ENCODE peak calls at places on chromosomes 5 and 9, in four cellular contexts. R, A, B and J are unnamed samples. For H3K36me3, the result is how much of the 10 kb centered on the place peaks cover.

GRCh38 chr9:14278291-14278721 is 35.6 kb downstream of the NFIB start:
- DNase-seq in R (no peak), A (no peak), B (no peak), J (no peak)

GRCh38 chr9:14179449-14179848 is 134.5 kb downstream of the NFIB start:
- DNase-seq in R (no peak), A (no peak), B (no peak), J (no peak)

GRCh38 chr9:124010665-124011321 is 775 bp upstream of the LHX2 start:
- DNase-seq in R (peak), A (no peak), B (no peak), J (no peak)

GRCh38 chr9:87812375-87813118 is 70.1 kb upstream of the SPATA31E1 start:
- DNase-seq in R (no peak), A (no peak), B (no peak), J (no peak)

GRCh38 chr5:154015071-154015693 is 23.5 kb downstream of the FAM114A2 start:
- DNase-seq in R (no peak), A (no peak), B (peak), J (no peak)

GRCh38 chr9:117523531-117524153 is 108.8 kb upstream of the ASTN2 start:
- DNase-seq in R (no peak), A (no peak), B (no peak), J (no peak)

GRCh38 chr5:110354341-110354740 is 372.1 kb downstream of the TMEM232 start:
- DNase-seq in R (no peak), A (no peak), B (no peak), J (no peak)

GRCh38 chr5:36478646-36479307 is 127.6 kb upstream of the SLC1A3 start:
- DNase-seq in R (no peak), A (no peak), B (no peak), J (no peak)

GRCh38 chr9:36818965-36819870 is 214.8 kb downstream of the PAX5 start:
- DNase-seq in R (peak), A (no peak), B (no peak), J (no peak)

GRCh38 chr5:177133119-177133844 is at the start of gene NSD1:
- DNase-seq in R (peak), A (peak), B (peak), J (peak)

GRCh38 chr9:104748359-104749031 is 1.0 kb downstream of the NIPSNAP3A start:
- DNase-seq in R (no peak), A (no peak), B (no peak), J (no peak)

GRCh38 chr9:37899041-37899440 is 4.9 kb downstream of the SLC25A51 start:
- DNase-seq in R (no peak), A (no peak), B (no peak), J (no peak)

GRCh38 chr5:127011151-127011550 is 19.2 kb downstream of the MARCHF3 start:
- DNase-seq in R (no peak), A (no peak), B (no peak), J (no peak)

GRCh38 chr5:143922718-143923117 is 110.8 kb downstream of the HMHB1 start:
- DNase-seq in R (no peak), A (no peak), B (no peak), J (no peak)

GRCh38 chr5:154541553-154541952 is 63.5 kb upstream of the HAND1 start:
- DNase-seq in R (no peak), A (peak), B (no peak), J (no peak)

GRCh38 chr5:53027913-53028312 is 38.8 kb downstream of the ITGA2 start:
- DNase-seq in R (no peak), A (no peak), B (no peak), J (no peak)

GRCh38 chr5:77841616-77842015 is 65.5 kb upstream of the TBCA start:
- DNase-seq in R (no peak), A (no peak), B (no peak), J (no peak)

GRCh38 chr5:179906795-179907569 is 715 bp downstream of the TBC1D9B start:
- DNase-seq in R (no peak), A (no peak), B (no peak), J (peak)

GRCh38 chr5:133327946-133328401 is 276.2 kb downstream of the HSPA4 start:
- DNase-seq in R (no peak), A (no peak), B (no peak), J (no peak)

GRCh38 chr9:123984802-123985201 is 26.8 kb upstream of the LHX2 start:
- DNase-seq in R (no peak), A (no peak), B (no peak), J (no peak)

GRCh38 chr9:12689233-12689632 is 4.0 kb upstream of the TYRP1 start:
- DNase-seq in R (no peak), A (no peak), B (no peak), J (no peak)
- TF ChIP-seq CTCF in R (no peak), A (no peak), B (no peak), J (no peak)

GRCh38 chr5:6623228-6623627 is 9.6 kb downstream of the NSUN2 start:
- DNase-seq in R (no peak), A (no peak), B (no peak), J (no peak)

GRCh38 chr5:6632324-6632930 is 417 bp downstream of the NSUN2 start:
- DNase-seq in R (no peak), A (no peak), B (no peak), J (peak)

GRCh38 chr5:6631441-6631840 is 1.4 kb downstream of the NSUN2 start:
- DNase-seq in R (no peak), A (no peak), B (no peak), J (no peak)

GRCh38 chr5:6623941-6624340 is 8.9 kb downstream of the NSUN2 start:
- DNase-seq in R (no peak), A (no peak), B (no peak), J (no peak)

GRCh38 chr5:6626494-6626893 is 6.3 kb downstream of the NSUN2 start:
- DNase-seq in R (no peak), A (no peak), B (no peak), J (no peak)
- H3K36me3 ChIP-seq in R (half or more), A (half or more), B (half or more), J (under half)

GRCh38 chr5:72507360-72508238 is at the start of gene ZNF366:
- DNase-seq in R (no peak), A (no peak), B (no peak), J (no peak)
- H3K4me3 ChIP-seq in R (peak), A (peak), B (peak), J (peak)

GRCh38 chr5:147822686-147823491 is 8.6 kb downstream of the SPINK1 start:
- DNase-seq in R (no peak), A (no peak), B (no peak), J (no peak)
- TF ChIP-seq CTCF in R (peak), A (peak), B (peak), J (peak)

GRCh38 chr9:69470186-69470977 is 145.4 kb downstream of the ENTREP1 start:
- DNase-seq in R (no peak), A (no peak), B (no peak), J (peak)
- H3K36me3 ChIP-seq in R (under half), A (under half), B (under half), J (under half)

GRCh38 chr5:135832941-135833340 is 1.5 kb upstream of the SLC25A48 start:
- DNase-seq in R (no peak), A (no peak), B (no peak), J (no peak)

GRCh38 chr5:135835766-135836165 is 1.3 kb downstream of the SLC25A48 start:
- DNase-seq in R (no peak), A (no peak), B (no peak), J (peak)

GRCh38 chr5:135833521-135833920 is 942 bp upstream of the SLC25A48 start:
- DNase-seq in R (no peak), A (no peak), B (no peak), J (no peak)

GRCh38 chr5:135834639-135835529 is at the start of gene SLC25A48:
- DNase-seq in R (peak), A (no peak), B (no peak), J (no peak)

GRCh38 chr5:135833961-135834638 is 363 bp upstream of the SLC25A48 start:
- DNase-seq in R (no peak), A (no peak), B (no peak), J (peak)
- H3K4me3 ChIP-seq in R (peak), A (peak), B (peak), J (peak)

GRCh38 chr9:81847181-81847915 is 80.9 kb upstream of the SPATA31D4 start:
- DNase-seq in R (no peak), A (no peak), B (no peak), J (no peak)

GRCh38 chr9:81851340-81851739 is 76.9 kb upstream of the SPATA31D4 start:
- DNase-seq in R (no peak), A (no peak), B (no peak), J (no peak)

GRCh38 chr9:81849631-81850259 is 78.5 kb upstream of the SPATA31D4 start:
- DNase-seq in R (no peak), A (no peak), B (no peak), J (no peak)

GRCh38 chr9:81844131-81844567 is 84.1 kb upstream of the SPATA31D4 start:
- DNase-seq in R (no peak), A (no peak), B (no peak), J (no peak)

DNA sequence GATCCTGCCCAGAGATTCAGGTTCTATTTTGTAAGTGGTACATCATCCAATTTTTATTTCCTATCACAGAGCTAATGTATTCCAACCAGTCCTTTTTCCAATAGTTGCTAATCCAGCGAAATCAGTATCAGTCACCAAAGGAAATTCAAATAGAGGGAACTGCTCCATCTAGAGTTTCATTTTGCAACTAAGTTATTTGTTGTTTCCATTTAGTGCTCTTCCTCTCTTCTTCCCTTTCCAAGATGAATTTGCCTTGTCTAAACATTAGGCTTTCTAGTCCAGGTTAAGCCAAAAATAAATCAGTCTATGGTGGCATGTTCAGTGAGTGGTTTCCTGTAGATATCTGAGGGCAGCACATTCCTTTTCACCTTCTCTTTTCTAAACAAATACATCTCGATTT is 79.8 kb upstream of the SPATA31D4 start:
- DNase-seq in R (no peak), A (no peak), B (no peak), J (no peak)
- TF ChIP-seq CTCF in R (peak), A (peak), B (no peak), J (peak)

GRCh38 chr5:94932259-94932658 is 313.8 kb downstream of the SLF1 start:
- DNase-seq in R (no peak), A (no peak), B (no peak), J (no peak)

GRCh38 chr5:94928891-94929290 is 310.4 kb downstream of the SLF1 start:
- DNase-seq in R (no peak), A (no peak), B (no peak), J (no peak)
- H3K36me3 ChIP-seq in R (under half), A (under half), B (under half), J (under half)

GRCh38 chr5:82405618-82406199 is 127.6 kb upstream of the RPS23 start:
- DNase-seq in R (no peak), A (no peak), B (no peak), J (no peak)
- H3K4me3 ChIP-seq in R (no peak), A (no peak), B (no peak), J (no peak)

GRCh38 chr9:130895481-130896232 is 955 bp downstream of the QRFP start:
- DNase-seq in R (no peak), A (no peak), B (no peak), J (no peak)
- TF ChIP-seq CTCF in R (no peak), A (no peak), B (no peak), J (no peak)